ENCODE peak calls at places on chromosome 9, in six cellular contexts. Z, K, W, A, U and Y are unnamed samples.

GRCh38 chr9:122991370-122991830 is 42.1 kb upstream of the GPR21 start:
- DNase-seq in Z (peak; percentile 93), K (peak; percentile 53), W (peak; percentile 63), A (peak; percentile 90), U (no peak), Y (peak; percentile 93)

GRCh38 chr9:133979124-133979920 is 12.8 kb downstream of the VAV2 start:
- DNase-seq in Z (peak; percentile 94), K (no peak), W (peak; percentile 46), A (peak; percentile 27), U (no peak), Y (peak; percentile 43)

GRCh38 chr9:26669641-26670040 is 223.0 kb downstream of the CAAP1 start:
- DNase-seq in Z (no peak), K (no peak), W (no peak), A (no peak), U (no peak), Y (no peak)

GRCh38 chr9:23826120-23826629 is at the start of gene ELAVL2:
- DNase-seq in Z (peak; percentile 66), K (peak; percentile 99), W (peak; percentile 95), A (peak; percentile 95), U (peak; percentile 85), Y (peak; percentile 96)

GRCh38 chr9:22446589-22446949 is at the start of gene DMRTA1:
- DNase-seq in Z (peak; percentile 95), K (peak; percentile 74), W (peak; percentile 68), A (peak; percentile 58), U (peak; percentile 24), Y (peak; percentile 32)

GRCh38 chr9:21670374-21670773 is 132.1 kb upstream of the MTAP start:
- DNase-seq in Z (no peak), K (no peak), W (no peak), A (peak; percentile 66), U (no peak), Y (no peak)

GRCh38 chr9:122527193-122527592 is at the start of gene OR1N1:
- DNase-seq in Z (no peak), K (no peak), W (no peak), A (no peak), U (no peak), Y (no peak)

GRCh38 chr9:115267788-115268187 is 149.8 kb upstream of the TNC start:
- DNase-seq in Z (no peak), K (no peak), W (peak; percentile 43), A (no peak), U (no peak), Y (peak; percentile 29)

GRCh38 chr9:116101516-116101915 is 52.1 kb upstream of the PAPPA start:
- DNase-seq in Z (no peak), K (peak; percentile 50), W (no peak), A (peak; percentile 77), U (no peak), Y (peak; percentile 71)

GRCh38 chr9:116494815-116495634 is 192.1 kb upstream of the TRIM32 start:
- DNase-seq in Z (no peak), K (peak; percentile 32), W (peak; percentile 49), A (no peak), U (no peak), Y (no peak)

GRCh38 chr9:37464426-37465248 is 613 bp downstream of the ZBTB5 start:
- DNase-seq in Z (peak; percentile 72), K (no peak), W (peak; percentile 91), A (peak; percentile 56), U (peak; percentile 78), Y (peak; percentile 67)

GRCh38 chr9:118595719-118596305 is 773.4 kb downstream of the BRINP1 start:
- DNase-seq in Z (no peak), K (peak; percentile 65), W (peak; percentile 68), A (peak; percentile 33), U (peak; percentile 28), Y (peak; percentile 69)

GRCh38 chr9:96612966-96613589 is 6.6 kb downstream of the CDC14B start:
- DNase-seq in Z (no peak), K (no peak), W (no peak), A (peak; percentile 49), U (no peak), Y (no peak)

GRCh38 chr9:79592736-79593493 is 21.1 kb downstream of the TLE4 start:
- DNase-seq in Z (no peak), K (no peak), W (no peak), A (no peak), U (no peak), Y (peak; percentile 61)

GRCh38 chr9:23073136-23073535 is 626.5 kb downstream of the DMRTA1 start:
- DNase-seq in Z (no peak), K (no peak), W (no peak), A (peak; percentile 2), U (no peak), Y (no peak)

GRCh38 chr9:93064392-93065124 is 6.1 kb downstream of the SUSD3 start:
- DNase-seq in Z (peak; percentile 74), K (no peak), W (no peak), A (peak; percentile 39), U (peak; percentile 34), Y (no peak)

GRCh38 chr9:114386886-114387677 is 700 bp downstream of the AKNA start:
- DNase-seq in Z (peak; percentile 82), K (no peak), W (peak; percentile 58), A (no peak), U (no peak), Y (no peak)

GRCh38 chr9:4224181-4224580 is 75.7 kb downstream of the GLIS3 start:
- DNase-seq in Z (no peak), K (no peak), W (no peak), A (no peak), U (no peak), Y (no peak)

GRCh38 chr9:89482950-89483349 is 15.0 kb downstream of the SEMA4D start:
- DNase-seq in Z (no peak), K (no peak), W (no peak), A (no peak), U (no peak), Y (no peak)

GRCh38 chr9:90044710-90045151 is 439.9 kb downstream of the GADD45G start:
- DNase-seq in Z (no peak), K (peak; percentile 73), W (peak; percentile 41), A (peak; percentile 22), U (no peak), Y (peak; percentile 11)

GRCh38 chr9:3698531-3698930 is 172.7 kb upstream of the RFX3 start:
- DNase-seq in Z (no peak), K (no peak), W (no peak), A (no peak), U (no peak), Y (peak; percentile 6)

GRCh38 chr9:35478871-35479270 is 11.0 kb upstream of the RUSC2 start:
- DNase-seq in Z (peak; percentile 9), K (no peak), W (no peak), A (no peak), U (no peak), Y (no peak)

GRCh38 chr9:4706971-4707622 is 27.7 kb downstream of the CDC37L1 start:
- DNase-seq in Z (no peak), K (no peak), W (no peak), A (no peak), U (no peak), Y (no peak)

GRCh38 chr9:36788534-36788933 is 215.8 kb downstream of the MELK start:
- DNase-seq in Z (peak; percentile 78), K (no peak), W (no peak), A (no peak), U (no peak), Y (no peak)

GRCh38 chr9:94757158-94757557 is 30.7 kb downstream of the AOPEP start:
- DNase-seq in Z (peak; percentile 88), K (no peak), W (no peak), A (peak; percentile 93), U (no peak), Y (peak; percentile 81)

DNA sequence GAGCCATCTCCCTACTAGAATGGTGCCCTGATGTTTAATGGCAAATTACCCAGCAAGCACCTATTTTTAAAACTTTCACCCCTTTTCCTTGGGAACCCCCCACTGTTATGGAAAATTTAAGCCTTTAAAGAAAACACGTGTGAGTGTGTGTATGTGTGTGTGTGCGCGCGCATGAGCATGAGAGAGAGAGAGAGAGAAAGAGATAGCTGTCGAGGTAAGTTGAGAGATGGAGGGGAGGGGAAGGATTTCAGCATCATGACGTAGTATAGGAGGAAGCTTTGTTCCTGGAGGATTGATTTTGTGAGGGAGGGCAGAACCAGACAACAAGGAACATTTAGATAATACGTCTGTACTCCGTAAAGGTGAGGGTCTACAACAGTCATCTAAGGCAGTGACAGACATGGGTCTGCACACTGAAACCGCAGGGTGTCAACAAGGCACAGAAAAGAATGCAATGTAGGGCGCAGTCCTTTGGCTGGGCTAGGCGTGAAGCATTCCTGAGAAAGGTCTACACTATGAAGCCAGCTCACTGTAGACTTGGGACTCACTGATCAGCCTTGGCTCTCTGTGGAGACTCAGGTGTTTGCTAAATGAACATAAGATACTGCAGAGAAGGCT is 227.7 kb downstream of the SMARCA2 start:
- DNase-seq in Z (no peak), K (no peak), W (peak; percentile 54), A (peak; percentile 22), U (no peak), Y (no peak)
- H3K4me3 ChIP-seq in Z (peak overlapping the region; percentile 70), K (peak overlapping the region; percentile 46), W (peak overlapping the region; percentile 56), A (peak overlapping the region; percentile 67), U (peak overlapping the region; percentile 37), Y (peak overlapping the region; percentile 63)

GRCh38 chr9:121445986-121446385 is 53.7 kb downstream of the GGTA1 start:
- DNase-seq in Z (no peak), K (peak; percentile 16), W (no peak), A (no peak), U (no peak), Y (no peak)
- TF ChIP-seq CTCF in Z (peak; percentile 12), K (peak; percentile 12), W (no peak), A (no peak), U (no peak), Y (no peak)

GRCh38 chr9:130428096-130428665 is 16.6 kb upstream of the ASS1 start:
- DNase-seq in Z (no peak), K (no peak), W (no peak), A (no peak), U (no peak), Y (no peak)
- H3K4me3 ChIP-seq in Z (no peak overlapping the region), K (no peak overlapping the region), W (no peak overlapping the region), A (no peak overlapping the region), U (no peak overlapping the region), Y (no peak overlapping the region)

DNA sequence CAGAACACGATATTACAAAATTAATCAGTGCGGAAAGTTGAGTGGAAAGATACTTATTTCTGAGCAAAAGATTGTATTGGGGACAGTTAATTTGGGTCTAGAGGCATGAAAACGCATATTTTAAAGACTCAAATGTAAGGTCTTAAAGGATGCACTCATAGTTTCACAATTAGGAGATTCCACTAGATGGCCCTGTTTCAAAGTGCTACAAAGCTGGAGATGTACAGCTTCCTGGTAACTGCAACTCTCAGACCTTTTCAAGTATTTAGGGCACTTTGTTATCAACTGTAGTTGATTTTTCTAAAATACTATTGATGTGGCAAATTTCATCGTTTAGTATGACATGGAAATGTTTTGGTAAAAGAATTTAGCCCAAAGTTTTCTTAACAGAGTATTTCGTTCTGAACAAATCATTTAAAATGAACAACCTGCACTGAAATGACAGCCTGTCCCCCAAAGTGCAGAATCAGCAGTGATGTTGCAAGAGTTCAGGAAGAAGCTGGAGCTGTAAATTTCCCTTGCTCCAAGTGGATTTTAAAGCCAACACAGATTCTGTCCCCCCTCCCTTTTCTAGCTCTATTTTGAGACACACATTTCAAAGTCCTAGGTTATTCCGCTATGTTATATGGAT is 16.2 kb upstream of the NDUFB6 start:
- DNase-seq in Z (peak; percentile 69), K (peak; percentile 63), W (peak; percentile 60), A (peak; percentile 56), U (no peak), Y (peak; percentile 58)
- TF ChIP-seq CTCF in Z (peak; percentile 62), K (peak; percentile 77), W (peak; percentile 64), A (peak; percentile 69), U (no peak), Y (peak; percentile 71)

DNA sequence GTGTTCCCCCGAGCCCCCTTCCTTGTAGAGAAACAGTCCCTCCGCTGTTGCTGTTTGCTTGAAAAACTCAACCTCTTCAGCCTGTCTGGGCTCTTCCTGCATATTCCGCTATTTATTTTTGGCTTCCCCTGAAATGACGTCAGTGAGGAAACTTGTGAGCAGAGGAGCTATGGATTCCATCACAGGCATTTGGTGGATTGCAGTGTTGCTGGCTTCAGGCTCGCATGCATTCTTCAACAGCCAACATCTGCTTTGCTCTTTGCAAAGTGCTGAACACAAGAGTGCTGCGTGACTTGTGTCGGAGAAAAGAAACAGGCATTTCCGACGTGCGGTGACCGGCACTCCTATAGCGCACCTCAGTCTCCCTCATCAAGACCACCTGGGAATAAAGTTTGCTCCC is 232.7 kb downstream of the RFK start:
- DNase-seq in Z (no peak), K (no peak), W (peak; percentile 66), A (peak; percentile 82), U (no peak), Y (peak; percentile 91)
- H3K4me3 ChIP-seq in Z (no peak overlapping the region), K (no peak overlapping the region), W (no peak overlapping the region), A (no peak overlapping the region), U (no peak overlapping the region), Y (no peak overlapping the region)